ENCODE peak calls at places on chromosome 18, in ten cellular contexts. V is right lobe of liver; K is RPMI8226; G is stimulated activated CD8-positive, alpha-beta memory T cell treated with anti-CD3 and anti-CD28 coated beads, Interleukin-7, amount 100 ng/mL, for 1 hour; Q is hippocampal formation; C is brain microvascular endothelial cell; Y is A172; D is CD4-positive, alpha-beta T cell; I is activated CD4-positive, alpha-beta T cell treated with anti-CD3 and anti-CD28 coated beads, Interleukin-2, amount 10 ng/mL, durations not matched to agents 7 days and 5 days; Z is T follicular helper cell. T is an unnamed sample.

GRCh38 chr18:31042391-31043181 is at the start of gene DSC3:
- DNase-seq in V (peak), K (no peak), G (no peak), Q (no peak), C (no peak), Y (no peak), D (no peak), I (no peak), Z (no peak), T (no peak)

GRCh38 chr18:34600874-34601273 is 109.2 kb upstream of the DTNA start:
- DNase-seq in V (no peak), K (no peak), G (no peak), Q (no peak), C (no peak), Y (no peak), D (no peak), I (no peak), Z (no peak), T (no peak)

GRCh38 chr18:9902832-9903231 is 11.0 kb upstream of the VAPA start:
- DNase-seq in V (no peak), K (no peak), G (no peak), Q (no peak), C (no peak), Y (no peak), D (no peak), I (no peak), Z (no peak), T (no peak)

GRCh38 chr18:78740876-78741275 is 238.7 kb upstream of the SALL3 start:
- DNase-seq in V (no peak), K (no peak), G (no peak), Q (no peak), C (no peak), Y (no peak), D (no peak), I (no peak), Z (no peak), T (no peak)

GRCh38 chr18:79629249-79629558 is 50.4 kb upstream of the CTDP1 start:
- DNase-seq in V (no peak), K (no peak), G (no peak), Q (no peak), C (no peak), Y (no peak), D (no peak), I (no peak), Z (no peak), T (no peak)

GRCh38 chr18:10565835-10566234 is 40.0 kb downstream of the NAPG start:
- DNase-seq in V (no peak), K (peak), G (no peak), Q (no peak), C (no peak), Y (no peak), D (no peak), I (no peak), Z (no peak), T (no peak)

GRCh38 chr18:77132369-77133050 is at the start of gene MBP:
- DNase-seq in V (peak), K (peak), G (no peak), Q (no peak), C (no peak), Y (no peak), D (peak), I (peak), Z (peak), T (peak)

GRCh38 chr18:11518788-11519685 is 90.4 kb upstream of the SLC35G4 start:
- DNase-seq in V (peak), K (peak), G (no peak), Q (peak), C (peak), Y (peak), D (no peak), I (peak), Z (peak), T (no peak)

GRCh38 chr18:31977270-31977872 is 34.4 kb upstream of the TRAPPC8 start:
- DNase-seq in V (no peak), K (peak), G (no peak), Q (peak), C (peak), Y (peak), D (peak), I (peak), Z (peak), T (no peak)

GRCh38 chr18:8461544-8461943 is 147.7 kb upstream of the RAB12 start:
- DNase-seq in V (no peak), K (no peak), G (no peak), Q (no peak), C (no peak), Y (no peak), D (no peak), I (no peak), Z (no peak), T (no peak)

GRCh38 chr18:27994571-27994970 is 182.4 kb downstream of the CDH2 start:
- DNase-seq in V (no peak), K (no peak), G (no peak), Q (no peak), C (no peak), Y (no peak), D (no peak), I (no peak), Z (no peak), T (no peak)

T was measured in head of caudate nucleus.